ENCODE peak calls at places on chromosomes 1 and 21, in eight cellular contexts. A is IMR-90, H is nephron progenitor cell, U is tibial nerve, X is RKO, I is midbrain, T is AG08396, M is mesenteric fat pad. W is an unnamed sample.

GRCh38 chr1:203742446-203742845 is 22.5 kb upstream of the LAX1 start:
- DNase-seq in A (peak), H (no peak), U (no peak), X (no peak), I (no peak), T (no peak), M (no peak), W (no peak)

GRCh38 chr1:222373831-222374603 is 173.9 kb downstream of the HHIPL2 start:
- DNase-seq in A (no peak), H (no peak), U (no peak), X (no peak), I (peak), T (no peak), M (no peak), W (no peak)

GRCh38 chr1:56436912-56437403 is 142.4 kb downstream of the PLPP3 start:
- DNase-seq in A (no peak), H (peak), U (no peak), X (no peak), I (peak), T (no peak), M (no peak), W (no peak)

GRCh38 chr1:247146671-247147070 is 25.1 kb downstream of the ZNF124 start:
- DNase-seq in A (no peak), H (no peak), U (no peak), X (peak), I (no peak), T (no peak), M (no peak), W (no peak)

GRCh38 chr1:183467687-183468086 is 4.6 kb upstream of the SMG7 start:
- DNase-seq in A (no peak), H (no peak), U (no peak), X (peak), I (no peak), T (no peak), M (no peak), W (no peak)

GRCh38 chr1:93288558-93288957 is 57.1 kb upstream of the DR1 start:
- DNase-seq in A (no peak), H (no peak), U (no peak), X (no peak), I (no peak), T (no peak), M (no peak), W (peak)

GRCh38 chr1:183956559-183957188 is 80.9 kb downstream of the COLGALT2 start:
- DNase-seq in A (peak), H (no peak), U (peak), X (peak), I (no peak), T (peak), M (no peak), W (peak)

GRCh38 chr1:150545486-150546032 is 3.6 kb upstream of the ADAMTSL4 start:
- DNase-seq in A (no peak), H (no peak), U (no peak), X (no peak), I (no peak), T (no peak), M (no peak), W (no peak)

GRCh38 chr21:25569711-25570110 is 37.6 kb downstream of the MRPL39 start:
- DNase-seq in A (no peak), H (no peak), U (no peak), X (no peak), I (no peak), T (no peak), M (no peak), W (no peak)

GRCh38 chr21:34614443-34614692 is 545 bp downstream of the RCAN1 start:
- DNase-seq in A (no peak), H (no peak), U (no peak), X (no peak), I (no peak), T (no peak), M (no peak), W (no peak)

GRCh38 chr1:39755965-39756659 is 15.0 kb downstream of the OXCT2 start:
- DNase-seq in A (no peak), H (no peak), U (no peak), X (no peak), I (no peak), T (no peak), M (no peak), W (no peak)

GRCh38 chr1:22868331-22868730 is 104.3 kb downstream of the LACTBL1 start:
- DNase-seq in A (peak), H (no peak), U (no peak), X (no peak), I (no peak), T (peak), M (no peak), W (peak)

GRCh38 chr1:22279735-22280134 is 136.8 kb upstream of the WNT4 start:
- DNase-seq in A (no peak), H (no peak), U (no peak), X (no peak), I (no peak), T (no peak), M (no peak), W (no peak)

GRCh38 chr1:229714964-229715603 is 89.0 kb downstream of the URB2 start:
- DNase-seq in A (peak), H (peak), U (no peak), X (peak), I (no peak), T (no peak), M (no peak), W (peak)

GRCh38 chr1:22969224-22969829 is 3.3 kb downstream of the LACTBL1 start:
- DNase-seq in A (peak), H (no peak), U (no peak), X (no peak), I (no peak), T (peak), M (no peak), W (peak)

GRCh38 chr21:31604591-31605190 is 54.8 kb upstream of the SOD1 start:
- DNase-seq in A (peak), H (peak), U (peak), X (peak), I (peak), T (peak), M (no peak), W (peak)

GRCh38 chr1:93716974-93717373 is 35.3 kb upstream of the BCAR3 start:
- DNase-seq in A (peak), H (no peak), U (no peak), X (peak), I (no peak), T (no peak), M (no peak), W (no peak)

GRCh38 chr1:174956086-174956485 is 43.7 kb upstream of the CACYBP start:
- DNase-seq in A (no peak), H (no peak), U (no peak), X (no peak), I (no peak), T (no peak), M (no peak), W (no peak)

GRCh38 chr1:21280011-21280471 is 10.2 kb downstream of the ECE1 start:
- DNase-seq in A (no peak), H (no peak), U (no peak), X (no peak), I (no peak), T (peak), M (no peak), W (peak)

GRCh38 chr1:67261646-67262045 is 46.0 kb upstream of the IL12RB2 start:
- DNase-seq in A (no peak), H (no peak), U (no peak), X (no peak), I (no peak), T (no peak), M (no peak), W (no peak)

GRCh38 chr1:8352471-8352845 is 34.5 kb downstream of the SLC45A1 start:
- DNase-seq in A (no peak), H (no peak), U (no peak), X (no peak), I (no peak), T (no peak), M (no peak), W (no peak)

GRCh38 chr21:43892334-43892733 is 27.3 kb downstream of the AGPAT3 start:
- DNase-seq in A (no peak), H (no peak), U (no peak), X (no peak), I (no peak), T (no peak), M (no peak), W (no peak)

GRCh38 chr1:53639251-53639721 is 99.7 kb downstream of the GLIS1 start:
- DNase-seq in A (peak), H (peak), U (no peak), X (peak), I (no peak), T (peak), M (peak), W (no peak)

GRCh38 chr1:5430911-5431310 is 561.3 kb downstream of the NPHP4 start:
- DNase-seq in A (no peak), H (no peak), U (no peak), X (no peak), I (no peak), T (no peak), M (no peak), W (no peak)

GRCh38 chr1:198211696-198212095 is 54.9 kb downstream of the NEK7 start:
- DNase-seq in A (no peak), H (no peak), U (no peak), X (no peak), I (no peak), T (no peak), M (no peak), W (no peak)

GRCh38 chr1:42723511-42723910 is 16.5 kb downstream of the CLDN19 start:
- DNase-seq in A (no peak), H (no peak), U (no peak), X (no peak), I (no peak), T (no peak), M (peak), W (no peak)

GRCh38 chr1:47931395-47931794 is 65.8 kb downstream of the TRABD2B start:
- DNase-seq in A (no peak), H (no peak), U (no peak), X (no peak), I (no peak), T (no peak), M (no peak), W (no peak)

GRCh38 chr1:60265560-60266535 is 192.3 kb upstream of the C1orf87 start:
- DNase-seq in A (peak), H (no peak), U (no peak), X (peak), I (no peak), T (peak), M (no peak), W (peak)

GRCh38 chr1:108896160-108897150 is 19.7 kb downstream of the GPSM2 start:
- DNase-seq in A (peak), H (no peak), U (no peak), X (no peak), I (peak), T (no peak), M (no peak), W (peak)

GRCh38 chr1:14443164-14443787 is 155.2 kb upstream of the KAZN start:
- DNase-seq in A (peak), H (no peak), U (no peak), X (no peak), I (no peak), T (peak), M (no peak), W (no peak)

GRCh38 chr1:6519491-6519934 is 28.0 kb upstream of the PLEKHG5 start:
- DNase-seq in A (no peak), H (no peak), U (no peak), X (no peak), I (no peak), T (no peak), M (no peak), W (peak)

GRCh38 chr1:29121516-29121937 is 2.2 kb downstream of the TMEM200B start:
- DNase-seq in A (no peak), H (peak), U (no peak), X (no peak), I (no peak), T (no peak), M (no peak), W (no peak)

GRCh38 chr1:117479086-117479485 is 111.8 kb downstream of the MAN1A2 start:
- DNase-seq in A (no peak), H (no peak), U (no peak), X (no peak), I (no peak), T (no peak), M (no peak), W (no peak)

GRCh38 chr1:212452323-212453155 is 19.8 kb downstream of the NENF start:
- DNase-seq in A (peak), H (no peak), U (no peak), X (no peak), I (peak), T (peak), M (peak), W (peak)

GRCh38 chr1:8822383-8823294 is 5.2 kb upstream of the RERE start:
- DNase-seq in A (peak), H (no peak), U (peak), X (peak), I (no peak), T (peak), M (no peak), W (peak)

GRCh38 chr1:7810395-7810794 is 26.3 kb downstream of the PER3 start:
- DNase-seq in A (peak), H (no peak), U (no peak), X (peak), I (no peak), T (peak), M (no peak), W (peak)

GRCh38 chr1:47676311-47677054 is 238.6 kb downstream of the FOXD2 start:
- DNase-seq in A (no peak), H (no peak), U (no peak), X (no peak), I (no peak), T (no peak), M (peak), W (no peak)

GRCh38 chr1:68725353-68725752 is 228.5 kb upstream of the DEPDC1 start:
- DNase-seq in A (no peak), H (no peak), U (peak), X (no peak), I (no peak), T (no peak), M (no peak), W (no peak)

GRCh38 chr1:175499595-175500367 is 243.6 kb downstream of the TNR start:
- DNase-seq in A (no peak), H (no peak), U (no peak), X (peak), I (no peak), T (no peak), M (no peak), W (no peak)